ENCODE peak calls at places on chromosomes 1 and 21, in five cellular contexts. C is dorsolateral prefrontal cortex, G is fibroblast of mammary gland, W is fibroblast of lung, N is thoracic aorta. X is an unnamed sample.

GRCh38 chr1:223244366-223245103 is 101.5 kb upstream of the TLR5 start:
- DNase-seq in C (no peak), G (peak), W (peak), N (no peak), X (no peak)

GRCh38 chr21:26934383-26934782 is 32.5 kb downstream of the ADAMTS5 start:
- DNase-seq in C (no peak), N (no peak), G (no peak), W (no peak), X (no peak)

GRCh38 chr21:36200089-36200561 is 43.5 kb downstream of the DOP1B start:
- DNase-seq in N (no peak), C (no peak), W (no peak), G (no peak), X (no peak)

GRCh38 chr21:32206631-32207030 is 72.2 kb downstream of the MIS18A start:
- DNase-seq in G (no peak), N (no peak), W (no peak), C (no peak), X (no peak)

GRCh38 chr1:75996196-75996595 is 64.0 kb upstream of the ASB17 start:
- DNase-seq in C (no peak), W (no peak), G (peak), N (no peak), X (no peak)

GRCh38 chr1:237228421-237228820 is 186.4 kb downstream of the RYR2 start:
- DNase-seq in W (no peak), C (no peak), N (no peak), G (no peak), X (no peak)

GRCh38 chr1:42266253-42267135 is 68.5 kb downstream of the FOXJ3 start:
- DNase-seq in N (no peak), G (no peak), C (no peak), W (no peak), X (no peak)

GRCh38 chr1:64917328-64917861 is 49.0 kb downstream of the JAK1 start:
- DNase-seq in C (no peak), G (peak), N (peak), W (peak), X (peak)

GRCh38 chr1:65512967-65513777 is 92.7 kb downstream of the LEPR start:
- DNase-seq in N (no peak), C (no peak), W (no peak), G (no peak), X (no peak)

GRCh38 chr1:205920159-205920558 is 23.1 kb downstream of the SLC26A9 start:
- DNase-seq in C (no peak), G (peak), W (peak), N (peak), X (no peak)

GRCh38 chr1:198283222-198283621 is 126.4 kb downstream of the NEK7 start:
- DNase-seq in G (no peak), W (no peak), C (no peak), N (no peak), X (no peak)

GRCh38 chr1:56448937-56449336 is 130.4 kb downstream of the PLPP3 start:
- DNase-seq in G (peak), C (no peak), W (no peak), N (no peak), X (no peak)

GRCh38 chr21:42146821-42147220 is 72.1 kb upstream of the ABCG1 start:
- DNase-seq in G (no peak), N (no peak), W (no peak), C (peak), X (no peak)

GRCh38 chr1:63812071-63812700 is 38.4 kb downstream of the ROR1 start:
- DNase-seq in C (no peak), N (no peak), G (no peak), W (no peak), X (no peak)

GRCh38 chr1:89842547-89843278 is 21.9 kb downstream of the LRRC8D start:
- DNase-seq in N (no peak), W (peak), C (no peak), G (peak), X (no peak)

GRCh38 chr1:22237433-22238093 is 94.7 kb upstream of the WNT4 start:
- DNase-seq in G (no peak), N (no peak), W (no peak), C (no peak), X (no peak)

GRCh38 chr1:225891229-225891972 is 2.5 kb upstream of the LEFTY1 start:
- DNase-seq in W (no peak), C (no peak), G (no peak), N (no peak), X (no peak)

GRCh38 chr1:16048573-16049189 is 5.1 kb downstream of the CLCNKB start:
- DNase-seq in N (no peak), W (peak), C (no peak), G (no peak), X (no peak)

GRCh38 chr1:220711086-220711809 is 21.1 kb downstream of the C1orf115 start:
- DNase-seq in N (no peak), G (no peak), W (no peak), C (no peak), X (no peak)

GRCh38 chr1:161119017-161119378 is 1.1 kb downstream of the NIT1 start:
- DNase-seq in C (no peak), N (no peak), W (no peak), G (peak), X (no peak)

GRCh38 chr1:234585333-234586055 is 24.5 kb downstream of the IRF2BP2 start:
- DNase-seq in G (peak), N (no peak), C (no peak), W (peak), X (no peak)

GRCh38 chr1:5950201-5950895 is 41.9 kb downstream of the NPHP4 start:
- DNase-seq in W (no peak), N (no peak), C (no peak), G (no peak), X (no peak)

GRCh38 chr1:246933893-246934292 is 2.1 kb upstream of the AHCTF1 start:
- DNase-seq in N (no peak), C (no peak), W (no peak), G (no peak), X (no peak)

GRCh38 chr1:160951443-160952128 is 3.0 kb downstream of the ITLN2 start:
- DNase-seq in C (no peak), W (peak), G (peak), N (no peak), X (no peak)

GRCh38 chr1:33032126-33032869 is 4.4 kb downstream of the AK2 start:
- DNase-seq in W (peak), C (no peak), G (peak), N (no peak), X (no peak)

GRCh38 chr1:161115132-161115711 is 2.6 kb downstream of the PFDN2 start:
- DNase-seq in C (no peak), G (peak), W (peak), N (no peak), X (no peak)

GRCh38 chr1:83791821-83792437 is 207.0 kb downstream of the TTLL7 start:
- DNase-seq in C (no peak), W (peak), G (peak), N (no peak), X (no peak)

GRCh38 chr1:9438431-9439073 is 100.7 kb upstream of the SLC25A33 start:
- DNase-seq in W (peak), N (peak), G (peak), C (no peak), X (peak)

GRCh38 chr1:121408354-121408753 is 223.6 kb downstream of the SRGAP2C start:
- DNase-seq in G (no peak), N (no peak), W (no peak), C (no peak), X (no peak)

GRCh38 chr1:99665212-99665611 is 19.3 kb downstream of the PALMD start:
- DNase-seq in N (no peak), C (no peak), G (no peak), W (no peak), X (no peak)

GRCh38 chr1:84496498-84496897 is 9.7 kb upstream of the SPATA1 start:
- DNase-seq in N (no peak), C (no peak), G (no peak), W (no peak), X (no peak)

GRCh38 chr1:183567584-183567983 is 22.7 kb downstream of the NCF2 start:
- DNase-seq in G (peak), C (no peak), N (no peak), W (peak), X (no peak)

GRCh38 chr1:203340112-203340804 is 10.7 kb downstream of the FMOD start:
- DNase-seq in W (peak), N (no peak), C (peak), G (peak), X (no peak)

GRCh38 chr1:119767486-119767885 is 1.2 kb downstream of the HMGCS2 start:
- DNase-seq in C (no peak), G (peak), W (no peak), N (no peak), X (no peak)

GRCh38 chr1:41870076-41870562 is 48.6 kb downstream of the HIVEP3 start:
- DNase-seq in W (peak), N (no peak), C (no peak), G (peak), X (no peak)

GRCh38 chr1:27403065-27403726 is 10.8 kb downstream of the GPR3 start:
- DNase-seq in N (peak), G (peak), W (peak), C (no peak), X (no peak)
- TF ChIP-seq CTCF in N (no peak), G (peak), W (peak), C (no peak), X (peak)

GRCh38 chr1:1040004-1040991 is 20.4 kb downstream of the AGRN start:
- DNase-seq in W (peak), C (peak), G (peak), N (no peak), X (no peak)
- TF ChIP-seq CTCF in W (peak), C (no peak), G (no peak), N (no peak), X (peak)

GRCh38 chr1:244383278-244383884 is 68.3 kb downstream of the ADSS2 start:
- DNase-seq in G (no peak), C (no peak), W (no peak), N (no peak), X (no peak)
- TF ChIP-seq CTCF in G (no peak), C (no peak), W (no peak), N (no peak), X (no peak)

GRCh38 chr1:87335175-87335992 is 6.7 kb downstream of the LMO4 start:
- DNase-seq in W (peak), C (peak), G (no peak), N (no peak), X (no peak)
- TF ChIP-seq CTCF in W (no peak), C (no peak), G (no peak), N (no peak), X (no peak)

GRCh38 chr1:155856975-155857930 is at the start of gene GON4L:
- DNase-seq in G (peak), W (peak), N (peak), C (peak), X (peak)

GRCh38 chr1:155858805-155859233 is 548 bp upstream of the SYT11 start:
- DNase-seq in G (peak), N (no peak), C (no peak), W (no peak), X (no peak)

GRCh38 chr1:155860939-155861496 is 1.7 kb downstream of the SYT11 start:
- DNase-seq in N (no peak), G (no peak), C (no peak), W (no peak), X (no peak)

GRCh38 chr1:155859881-155860841 is 794 bp downstream of the SYT11 start:
- DNase-seq in G (peak), N (peak), C (peak), W (peak), X (no peak)

GRCh38 chr1:155859234-155859829 is at the start of gene SYT11:
- DNase-seq in G (peak), W (peak), C (peak), N (peak), X (peak)
- TF ChIP-seq CTCF in G (no peak), W (no peak), C (peak), N (no peak), X (no peak)

DNA sequence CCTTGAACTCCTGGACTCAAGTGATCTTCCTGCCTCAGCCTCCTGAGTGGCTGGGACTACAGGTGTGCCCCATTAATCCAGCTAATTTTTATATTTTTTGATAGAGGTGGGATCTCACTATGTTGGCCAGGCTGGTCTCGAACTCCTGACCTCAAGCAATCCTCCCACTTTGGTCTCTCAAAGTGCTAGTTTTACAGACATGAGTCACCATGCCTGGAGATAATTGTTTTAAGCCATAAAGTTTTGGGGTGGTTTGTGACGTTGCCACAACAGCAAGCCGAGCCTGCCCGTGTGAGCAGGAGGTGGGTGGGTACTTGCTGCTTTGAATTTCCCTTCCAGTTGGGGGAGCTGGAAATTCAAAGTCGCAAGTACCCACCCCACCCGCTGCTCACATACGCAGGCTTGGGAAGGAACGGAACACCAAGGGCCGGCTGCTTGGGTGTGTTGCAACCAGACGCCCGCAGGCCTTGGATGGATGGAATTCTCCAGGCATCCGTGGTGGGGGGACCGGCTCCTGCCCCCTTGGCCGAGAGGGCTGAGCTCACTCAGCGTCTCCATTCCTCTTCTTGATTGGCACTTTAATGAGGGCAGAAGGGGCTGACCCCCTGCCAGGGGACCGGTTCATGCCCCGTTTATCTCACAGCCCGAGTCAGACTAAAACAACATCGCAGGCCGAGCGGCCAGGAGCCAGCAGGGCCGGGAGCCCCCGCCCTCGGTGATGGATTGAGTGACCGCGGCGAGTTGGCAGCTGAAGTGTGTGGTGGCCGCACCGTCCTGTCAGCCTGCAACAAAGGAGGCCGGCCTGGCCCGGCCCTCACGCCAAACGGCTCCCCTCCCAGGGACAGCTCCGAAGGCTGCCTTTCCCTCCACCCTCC is 78.1 kb downstream of the DHRS3 start:
- DNase-seq in W (peak), C (no peak), G (peak), N (peak), X (peak)
- TF ChIP-seq CTCF in W (peak), C (no peak), G (peak), N (peak), X (no peak)

GRCh38 chr21:25897383-25897782 is 162.6 kb downstream of the GABPA start:
- DNase-seq in C (no peak), G (no peak), W (no peak), N (no peak), X (no peak)

GRCh38 chr21:25896657-25897056 is 161.9 kb downstream of the GABPA start:
- DNase-seq in N (no peak), W (no peak), C (no peak), G (no peak), X (no peak)

GRCh38 chr21:25891596-25891995 is 156.8 kb downstream of the GABPA start:
- DNase-seq in N (no peak), W (no peak), C (no peak), G (no peak), X (no peak)

GRCh38 chr21:25898671-25899070 is 163.9 kb downstream of the GABPA start:
- DNase-seq in N (no peak), C (no peak), G (peak), W (no peak), X (no peak)

GRCh38 chr21:25895565-25896205 is 160.9 kb downstream of the GABPA start:
- DNase-seq in W (peak), N (no peak), C (no peak), G (peak), X (no peak)
- TF ChIP-seq CTCF in W (peak), N (peak), C (peak), G (peak), X (peak)

X was measured in AG04449.